ENCODE peak calls at places on chromosomes 12 and 14, in nine cellular contexts. G is right lobe of liver, W is uterus, I is cardiac muscle cell, R is fibroblast of lung, J is ovary, F is heart right ventricle, N is left lung, Q is IMR-90. V is an unnamed sample.

GRCh38 chr12:105983622-105984325 is 155.0 kb downstream of the NUAK1 start:
- DNase-seq in G (no peak), W (no peak), I (no peak), R (peak; percentile 97), J (no peak), F (no peak), N (no peak), Q (peak; percentile 93), V (no peak)

GRCh38 chr12:71392521-71393145 is 47.0 kb upstream of the LGR5 start:
- DNase-seq in G (no peak), W (no peak), I (peak; percentile 81), R (peak; percentile 74), J (no peak), F (peak; percentile 5), N (no peak), Q (peak; percentile 70), V (no peak)

GRCh38 chr12:19131020-19131431 is 1.5 kb downstream of the PLEKHA5 start:
- DNase-seq in G (peak; percentile 80), W (no peak), I (peak; percentile 69), R (peak; percentile 65), J (no peak), F (peak; percentile 18), N (no peak), Q (peak; percentile 60), V (no peak)

GRCh38 chr12:19764408-19764807 is 325.1 kb downstream of the AEBP2 start:
- DNase-seq in G (no peak), W (no peak), I (no peak), R (peak; percentile 80), J (no peak), F (no peak), N (no peak), Q (peak; percentile 51), V (no peak)

GRCh38 chr14:70982204-70982603 is 74.9 kb downstream of the PCNX1 start:
- DNase-seq in G (no peak), W (no peak), I (no peak), R (no peak), J (no peak), F (no peak), N (no peak), Q (no peak), V (no peak)

GRCh38 chr12:50039151-50039835 is 14.0 kb upstream of the RACGAP1 start:
- DNase-seq in G (peak; percentile 79), W (peak; percentile 88), I (peak; percentile 90), R (peak; percentile 74), J (peak; percentile 86), F (peak; percentile 77), N (peak; percentile 79), Q (peak; percentile 78), V (no peak)

GRCh38 chr14:77221241-77221871 is 39.8 kb downstream of the TMEM63C start:
- DNase-seq in G (no peak), W (no peak), I (no peak), R (no peak), J (no peak), F (no peak), N (no peak), Q (no peak), V (no peak)

GRCh38 chr14:101478796-101479410 is 82.4 kb upstream of the DIO3 start:
- DNase-seq in G (peak; percentile 40), W (peak; percentile 13), I (no peak), R (no peak), J (no peak), F (no peak), N (peak; percentile 25), Q (no peak), V (peak; percentile 44)

GRCh38 chr12:50101663-50102062 is 2.1 kb upstream of the GPD1 start:
- DNase-seq in G (no peak), W (no peak), I (peak; percentile 58), R (peak; percentile 56), J (no peak), F (no peak), N (no peak), Q (peak; percentile 68), V (no peak)

GRCh38 chr12:113612076-113612728 is 140.5 kb upstream of the LHX5 start:
- DNase-seq in G (no peak), W (no peak), I (no peak), R (no peak), J (no peak), F (no peak), N (no peak), Q (no peak), V (no peak)

GRCh38 chr12:90085491-90086274 is 377.0 kb upstream of the ATP2B1 start:
- DNase-seq in G (no peak), W (no peak), I (no peak), R (peak; percentile 47), J (no peak), F (no peak), N (no peak), Q (peak; percentile 82), V (no peak)

GRCh38 chr14:101781240-101782061 is 19.9 kb downstream of the PPP2R5C start:
- DNase-seq in G (no peak), W (no peak), I (peak; percentile 19), R (peak; percentile 20), J (peak; percentile 54), F (no peak), N (no peak), Q (no peak), V (peak; percentile 64)

GRCh38 chr14:101839236-101839635 is 77.7 kb downstream of the PPP2R5C start:
- DNase-seq in G (no peak), W (no peak), I (no peak), R (no peak), J (no peak), F (no peak), N (no peak), Q (no peak), V (no peak)

GRCh38 chr14:101508196-101508947 is 52.9 kb upstream of the DIO3 start:
- DNase-seq in G (peak; percentile 52), W (peak; percentile 11), I (no peak), R (no peak), J (peak; percentile 13), F (no peak), N (peak; percentile 11), Q (no peak), V (peak; percentile 64)

GRCh38 chr14:23430733-23431105 is 4.7 kb downstream of the MYH7 start:
- DNase-seq in G (peak; percentile 27), W (no peak), I (no peak), R (peak; percentile 11), J (no peak), F (no peak), N (no peak), Q (no peak), V (no peak)

GRCh38 chr14:20976291-20976690 is 13.5 kb upstream of the METTL17 start:
- DNase-seq in G (no peak), W (no peak), I (no peak), R (no peak), J (no peak), F (no peak), N (no peak), Q (no peak), V (no peak)

GRCh38 chr12:78898416-78898815 is 33.8 kb downstream of the SYT1 start:
- DNase-seq in G (peak; percentile 51), W (peak; percentile 43), I (peak; percentile 18), R (peak; percentile 78), J (peak; percentile 55), F (peak; percentile 43), N (no peak), Q (no peak), V (no peak)

GRCh38 chr12:101634724-101635123 is 40.0 kb downstream of the MYBPC1 start:
- DNase-seq in G (no peak), W (no peak), I (no peak), R (no peak), J (no peak), F (no peak), N (no peak), Q (no peak), V (no peak)

DNA sequence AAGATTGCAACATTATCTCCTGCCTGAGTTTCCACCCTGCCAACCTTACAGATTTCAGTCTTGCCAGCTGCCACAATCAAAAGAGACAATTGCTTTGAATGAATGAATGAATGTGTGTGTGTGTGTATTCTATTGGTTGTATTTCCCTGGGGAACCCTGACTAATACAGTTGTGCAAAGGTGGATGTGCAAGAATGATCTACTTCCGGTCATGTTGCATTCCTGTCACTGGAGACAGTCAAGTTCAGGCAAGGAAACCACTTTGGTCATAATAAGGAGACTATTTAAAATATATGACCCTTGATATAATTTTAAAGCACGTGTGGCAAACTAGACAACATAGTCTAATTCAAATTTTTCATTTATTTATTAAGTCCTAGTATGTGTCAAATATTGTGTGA is 13.1 kb downstream of the RERG start:
- DNase-seq in G (no peak), W (no peak), I (no peak), R (no peak), J (no peak), F (no peak), N (no peak), Q (no peak), V (no peak)
- TF ChIP-seq CTCF in G (peak; percentile 23), W (peak; percentile 16), I (peak; percentile 47), R (peak; percentile 53), J (no peak), F (no peak), N (no peak), Q (peak; percentile 26), V (peak; percentile 10)

GRCh38 chr14:103149351-103149750 is 26.1 kb downstream of the TNFAIP2 start:
- DNase-seq in G (no peak), W (no peak), I (no peak), R (no peak), J (no peak), F (no peak), N (no peak), Q (no peak), V (no peak)
- H3K27me3 ChIP-seq in G (no peaks in the 10 kb centered on the region), W (no peaks in the 10 kb centered on the region), I (no peaks in the 10 kb centered on the region), R (peaks cover 3% of the 10 kb centered on the region), J (no peaks in the 10 kb centered on the region), F (peaks cover 22% of the 10 kb centered on the region), N (no peaks in the 10 kb centered on the region), Q (peaks cover 20% of the 10 kb centered on the region), V (no peaks in the 10 kb centered on the region)

GRCh38 chr12:34372003-34372402 is 349.7 kb downstream of the ALG10 start:
- DNase-seq in G (no peak), W (no peak), I (no peak), R (no peak), J (no peak), F (no peak), N (no peak), Q (no peak), V (no peak)
- H3K9me3 ChIP-seq in G (no peaks in the 10 kb centered on the region), W (peaks cover 9% of the 10 kb centered on the region), I (no peaks in the 10 kb centered on the region), R (no peaks in the 10 kb centered on the region), J (peaks cover 3% of the 10 kb centered on the region), F (no peaks in the 10 kb centered on the region), N (no peaks in the 10 kb centered on the region), Q (peaks cover 22% of the 10 kb centered on the region), V (no peaks in the 10 kb centered on the region)

GRCh38 chr12:22881878-22882277 is 256.9 kb downstream of the ETNK1 start:
- DNase-seq in G (no peak), W (no peak), I (no peak), R (no peak), J (no peak), F (no peak), N (no peak), Q (no peak), V (no peak)

GRCh38 chr12:22880331-22880730 is 255.4 kb downstream of the ETNK1 start:
- DNase-seq in G (no peak), W (no peak), I (no peak), R (no peak), J (no peak), F (no peak), N (no peak), Q (no peak), V (no peak)

GRCh38 chr12:22879203-22879602 is 254.2 kb downstream of the ETNK1 start:
- DNase-seq in G (no peak), W (no peak), I (peak; percentile 40), R (no peak), J (no peak), F (no peak), N (no peak), Q (no peak), V (no peak)

GRCh38 chr12:22880810-22881209 is 255.8 kb downstream of the ETNK1 start:
- DNase-seq in G (no peak), W (no peak), I (no peak), R (no peak), J (no peak), F (no peak), N (no peak), Q (no peak), V (no peak)

GRCh38 chr12:22882559-22882958 is 257.6 kb downstream of the ETNK1 start:
- DNase-seq in G (no peak), W (no peak), I (no peak), R (no peak), J (no peak), F (no peak), N (no peak), Q (no peak), V (no peak)
- TF ChIP-seq CTCF in G (no peak), W (no peak), I (no peak), R (no peak), J (no peak), F (no peak), N (no peak), Q (no peak), V (no peak)

V was measured in RWPE2.